ENCODE peak calls at places on chromosomes 4 and X, in five cellular contexts. Q is IMR-90, T is A549, O is gastrocnemius medialis, S is Peyer's patch. W is an unnamed sample.
A peak's percentile ranks its signal among the peaks of the same experiment; 100 is the strongest.

GRCh38 chrX:26918633-26919032 is 544.5 kb downstream of the PPP4R3C start:
- DNase-seq in S (no peak), Q (no peak), T (no peak), O (no peak), W (peak; percentile 23)

GRCh38 chr4:36187723-36188333 is 56.5 kb downstream of the ARAP2 start:
- DNase-seq in Q (peak; percentile 33), S (no peak), O (no peak), T (peak; percentile 1), W (peak; percentile 3)

GRCh38 chr4:31370866-31371465 is 650.8 kb downstream of the PCDH7 start:
- DNase-seq in T (peak; percentile 7), Q (peak; percentile 28), S (no peak), O (no peak), W (peak; percentile 52)

GRCh38 chrX:117095393-117095792 is 632.6 kb upstream of the CT83 start:
- DNase-seq in O (no peak), S (no peak), Q (no peak), T (no peak), W (no peak)

GRCh38 chrX:123976671-123977316 is 15.3 kb downstream of the STAG2 start:
- DNase-seq in S (no peak), O (no peak), Q (peak; percentile 47), T (peak; percentile 41), W (peak; percentile 42)

GRCh38 chr4:152032722-152033131 is 271.9 kb upstream of the GATB start:
- DNase-seq in T (no peak), S (no peak), Q (peak; percentile 88), O (peak; percentile 11), W (no peak)

GRCh38 chr4:153789741-153790651 is 1.1 kb upstream of the SFRP2 start:
- DNase-seq in Q (no peak), S (no peak), O (no peak), T (no peak), W (no peak)

GRCh38 chrX:2397229-2397628 is 103.5 kb downstream of the DHRSX start:
- DNase-seq in O (no peak), S (no peak), T (no peak), Q (no peak), W (no peak)

GRCh38 chr4:84673475-84674230 is 90.7 kb downstream of the CDS1 start:
- DNase-seq in S (no peak), T (no peak), Q (peak; percentile 92), O (no peak), W (no peak)

GRCh38 chr4:150854600-150854999 is 160.5 kb downstream of the LRBA start:
- DNase-seq in T (no peak), Q (no peak), S (no peak), O (no peak), W (no peak)

GRCh38 chrX:69556094-69557011 is 52.2 kb downstream of the NALF2 start:
- DNase-seq in Q (no peak), T (peak; percentile 2), S (no peak), O (no peak), W (no peak)

GRCh38 chrX:70301716-70302115 is 11.8 kb downstream of the KIF4A start:
- DNase-seq in T (no peak), O (no peak), S (no peak), Q (peak; percentile 52), W (no peak)

GRCh38 chr4:26787461-26788340 is 72.9 kb upstream of the STIM2 start:
- DNase-seq in O (no peak), Q (peak; percentile 76), S (peak; percentile 61), T (peak; percentile 28), W (peak; percentile 23)

GRCh38 chr4:24978291-24979072 is 52.3 kb downstream of the LGI2 start:
- DNase-seq in O (no peak), Q (no peak), S (no peak), T (no peak), W (no peak)

GRCh38 chr4:112523008-112523440 is 7.0 kb upstream of the NEUROG2 start:
- DNase-seq in O (no peak), Q (peak; percentile 66), S (no peak), T (no peak), W (peak; percentile 70)

GRCh38 chr4:182643801-182644311 is 273.3 kb downstream of the DCTD start:
- DNase-seq in O (no peak), T (no peak), S (no peak), Q (peak; percentile 94), W (no peak)

GRCh38 chr4:5500165-5500564 is 208.2 kb downstream of the EVC2 start:
- DNase-seq in Q (peak; percentile 58), T (peak; percentile 10), S (no peak), O (no peak), W (no peak)

GRCh38 chrX:141619336-141619735 is 29.8 kb downstream of the SPANXA2 start:
- DNase-seq in S (no peak), T (no peak), O (no peak), Q (peak; percentile 42), W (no peak)

GRCh38 chrX:110561036-110561435 is 202.4 kb downstream of the RTL9 start:
- DNase-seq in T (no peak), O (no peak), S (no peak), Q (no peak), W (no peak)

GRCh38 chr4:183400035-183400434 is 44.4 kb upstream of the CDKN2AIP start:
- DNase-seq in T (no peak), S (no peak), O (no peak), Q (no peak), W (no peak)

GRCh38 chr4:127995776-127996175 is 30.6 kb downstream of the ABHD18 start:
- DNase-seq in O (no peak), Q (peak; percentile 35), S (no peak), T (peak; percentile 26), W (no peak)

GRCh38 chrX:50704987-50705386 is 109.0 kb downstream of the SHROOM4 start:
- DNase-seq in S (no peak), Q (no peak), O (no peak), T (no peak), W (no peak)

GRCh38 chrX:1316527-1316926 is 20.1 kb upstream of the IL3RA start:
- DNase-seq in Q (no peak), S (no peak), O (peak; percentile 29), T (no peak), W (peak; percentile 13)

GRCh38 chr4:28886934-28887333 is 1833.2 kb upstream of the PCDH7 start:
- DNase-seq in S (no peak), T (no peak), O (no peak), Q (peak; percentile 54), W (no peak)

GRCh38 chr4:13093170-13093569 is 391.0 kb downstream of the RAB28 start:
- DNase-seq in O (no peak), Q (no peak), T (no peak), S (no peak), W (no peak)

GRCh38 chrX:23787745-23788118 is 4.8 kb downstream of the SAT1 start:
- DNase-seq in Q (no peak), O (no peak), T (no peak), S (no peak), W (no peak)

GRCh38 chr4:55143858-55144257 is 18.5 kb upstream of the KDR start:
- DNase-seq in O (no peak), S (no peak), T (no peak), Q (no peak), W (no peak)

GRCh38 chr4:85901500-85901899 is 426.6 kb downstream of the ARHGAP24 start:
- DNase-seq in T (no peak), O (no peak), Q (peak; percentile 43), S (no peak), W (no peak)

GRCh38 chr4:185304944-185305690 is 90.6 kb downstream of the LRP2BP start:
- DNase-seq in T (no peak), S (no peak), Q (peak; percentile 25), O (no peak), W (peak; percentile 25)

GRCh38 chrX:103615781-103616180 is 8.0 kb downstream of the TCEAL3 start:
- DNase-seq in Q (peak; percentile 46), S (no peak), T (no peak), O (no peak), W (no peak)

GRCh38 chrX:132165651-132166050 is 37.8 kb upstream of the FRMD7 start:
- DNase-seq in Q (no peak), T (no peak), O (no peak), S (no peak), W (no peak)

GRCh38 chrX:19723427-19723826 is 164.0 kb downstream of the SH3KBP1 start:
- DNase-seq in T (peak; percentile 18), S (no peak), Q (no peak), O (no peak), W (peak; percentile 26)

GRCh38 chr4:184417802-184418511 is 56.4 kb downstream of the IRF2 start:
- DNase-seq in O (no peak), S (no peak), T (peak; percentile 69), Q (peak; percentile 94), W (peak; percentile 45)

GRCh38 chrX:121256653-121257052 is 209.2 kb downstream of the GLUD2 start:
- DNase-seq in Q (no peak), O (no peak), S (no peak), T (no peak), W (no peak)

DNA sequence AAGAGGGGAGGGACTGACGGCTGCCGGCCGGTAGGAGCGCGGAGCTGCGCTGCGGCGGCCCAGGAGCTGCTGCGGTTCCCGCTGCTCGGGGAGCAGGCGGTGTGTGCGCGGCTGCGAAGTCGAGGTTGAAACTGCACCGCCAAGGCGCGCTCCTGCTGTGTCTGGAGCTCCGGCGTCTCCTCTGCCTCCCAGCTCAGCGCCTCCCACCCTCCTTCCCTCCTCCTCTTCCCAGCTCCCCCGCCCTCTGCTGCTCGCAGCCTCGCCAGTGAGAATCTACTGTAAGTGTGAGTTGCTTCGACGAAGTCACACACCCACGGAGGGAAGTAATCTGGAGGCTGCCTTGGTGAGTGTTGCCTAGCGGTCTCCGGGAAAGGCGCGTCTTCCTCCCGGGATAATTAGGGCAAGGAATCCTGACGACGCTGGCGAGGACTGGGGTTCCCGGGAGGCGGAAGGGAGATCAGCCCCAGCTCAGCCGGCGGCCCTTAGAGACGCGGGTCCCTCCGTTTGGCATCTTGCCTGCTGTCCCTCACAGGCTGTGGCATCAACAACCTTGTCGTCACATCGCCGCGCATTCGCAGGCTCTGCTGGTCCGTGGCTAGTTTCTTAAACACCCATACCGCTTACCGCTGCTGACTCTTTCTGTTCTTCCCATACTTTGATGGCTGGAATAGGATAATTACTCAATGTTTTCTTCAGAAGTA is at the start of gene EPHA5:
- DNase-seq in Q (peak; percentile 41), O (peak; percentile 8), T (no peak), S (peak; percentile 51), W (no peak)
- TF ChIP-seq POLR2A in Q (no peak), O (no peak), T (no peak), S (no peak), W (no peak)

GRCh38 chrX:41350976-41351569 is 17.1 kb downstream of the DDX3X start:
- DNase-seq in T (no peak), O (no peak), Q (peak; percentile 22), S (no peak), W (no peak)
- TF ChIP-seq POLR2A in T (no peak), O (no peak), Q (no peak), S (no peak), W (peak; percentile 45)

GRCh38 chr4:8546766-8547107 is 33.5 kb upstream of the GPR78 start:
- DNase-seq in O (no peak), Q (no peak), S (no peak), T (no peak), W (no peak)
- TF ChIP-seq POLR2A in O (no peak), Q (no peak), S (no peak), T (no peak), W (no peak)

GRCh38 chr4:47466061-47466785 is 2.7 kb upstream of the COMMD8 start:
- DNase-seq in S (no peak), T (no peak), O (no peak), Q (no peak), W (no peak)

GRCh38 chr4:47468686-47469365 is 5.3 kb upstream of the COMMD8 start:
- DNase-seq in Q (peak; percentile 66), T (no peak), S (no peak), O (no peak), W (no peak)

GRCh38 chr4:47465008-47465407 is 1.5 kb upstream of the COMMD8 start:
- DNase-seq in T (no peak), O (no peak), Q (no peak), S (no peak), W (peak; percentile 83)

GRCh38 chr4:47462799-47463234 is 685 bp downstream of the COMMD8 start:
- DNase-seq in T (no peak), S (no peak), O (no peak), Q (peak; percentile 3), W (no peak)

GRCh38 chr4:47463235-47463956 is at the start of gene COMMD8:
- DNase-seq in T (peak; percentile 77), O (peak; percentile 87), Q (peak; percentile 95), S (peak; percentile 97), W (peak; percentile 98)
- TF ChIP-seq POLR2A in T (peak; percentile 71), O (peak; percentile 6), Q (peak; percentile 39), S (peak; percentile 50), W (peak; percentile 63)